ENCODE peak calls at places on chromosomes 11 and 22, in five cellular contexts. O, P, E, T and K are unnamed samples.

GRCh38 chr11:74249496-74249895 is 61.9 kb downstream of the P4HA3 start:
- DNase-seq in O (no peak), P (no peak), E (no peak), T (no peak), K (no peak)

GRCh38 chr22:38758276-38758945 is 2.6 kb upstream of the SUN2 start:
- DNase-seq in O (peak; percentile 67), P (no peak), E (no peak), T (no peak), K (no peak)

GRCh38 chr11:44484211-44484610 is 81.3 kb upstream of the CD82 start:
- DNase-seq in O (no peak), P (peak; percentile 12), E (no peak), T (no peak), K (no peak)

GRCh38 chr11:10298342-10298741 is 4.3 kb upstream of the SBF2 start:
- DNase-seq in O (peak; percentile 79), P (no peak), E (no peak), T (no peak), K (no peak)

GRCh38 chr11:70826950-70827349 is 425.4 kb downstream of the SHANK2 start:
- DNase-seq in O (no peak), P (no peak), E (no peak), T (no peak), K (no peak)

GRCh38 chr11:45736424-45736823 is 68.5 kb upstream of the SLC35C1 start:
- DNase-seq in O (no peak), P (no peak), E (no peak), T (no peak), K (no peak)

GRCh38 chr11:81237139-81237538 is 1496.5 kb downstream of the FAM181B start:
- DNase-seq in O (no peak), P (peak; percentile 34), E (no peak), T (no peak), K (no peak)

GRCh38 chr11:76496174-76496573 is 51.4 kb downstream of the EMSY start:
- DNase-seq in O (no peak), P (no peak), E (no peak), T (no peak), K (no peak)

GRCh38 chr11:336666-337002 is 16.0 kb upstream of the IFITM3 start:
- DNase-seq in O (no peak), P (peak; percentile 31), E (no peak), T (no peak), K (no peak)

DNA sequence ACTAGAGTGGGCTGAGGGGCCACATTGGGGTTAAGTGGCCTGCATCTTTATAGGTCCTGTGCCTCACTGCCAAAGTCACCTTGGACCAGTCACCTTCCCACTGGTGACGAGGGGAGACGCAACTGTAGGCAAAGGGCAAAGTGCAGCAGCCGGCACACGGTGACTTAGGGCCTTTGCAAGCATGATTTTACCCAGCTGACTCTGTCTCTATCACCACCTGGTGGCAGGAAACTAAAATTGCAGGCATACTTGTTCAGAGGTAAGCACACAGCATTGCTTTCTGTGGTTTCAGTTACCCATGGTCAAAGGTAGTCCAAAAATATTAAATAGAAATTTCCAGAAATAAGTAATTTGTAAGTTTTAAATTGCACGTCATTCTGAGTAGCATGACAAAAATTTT is 1164.4 kb downstream of the BRD1 start:
- DNase-seq in O (no peak), P (no peak), E (no peak), T (no peak), K (no peak)
- TF ChIP-seq CTCF in O (no peak), P (peak; percentile 4), E (peak; percentile 76), T (no peak), K (peak; percentile 49)

DNA sequence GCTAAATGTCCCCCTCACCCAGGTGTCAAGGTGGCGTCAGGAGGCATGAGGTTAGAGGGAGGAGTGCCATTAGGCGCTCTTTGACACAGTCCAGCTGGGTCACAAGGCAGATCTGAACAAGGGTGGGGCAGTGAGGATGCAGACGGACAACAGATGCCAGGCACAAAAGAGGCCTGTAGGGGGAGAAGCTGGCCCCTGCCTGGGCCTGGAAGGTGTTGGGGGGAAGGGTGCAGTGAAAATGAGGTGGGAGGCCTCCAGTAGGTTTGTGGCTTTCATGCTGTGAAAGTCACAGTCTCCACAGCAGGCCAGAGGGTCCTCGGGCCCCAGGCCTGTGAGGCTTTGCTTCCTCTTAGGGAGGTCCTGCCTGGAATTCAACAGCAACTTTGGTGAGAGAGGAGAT is 85.0 kb upstream of the PLET1 start:
- DNase-seq in O (no peak), P (no peak), E (no peak), T (no peak), K (no peak)
- TF ChIP-seq CTCF in O (no peak), P (no peak), E (peak; percentile 36), T (no peak), K (no peak)

DNA sequence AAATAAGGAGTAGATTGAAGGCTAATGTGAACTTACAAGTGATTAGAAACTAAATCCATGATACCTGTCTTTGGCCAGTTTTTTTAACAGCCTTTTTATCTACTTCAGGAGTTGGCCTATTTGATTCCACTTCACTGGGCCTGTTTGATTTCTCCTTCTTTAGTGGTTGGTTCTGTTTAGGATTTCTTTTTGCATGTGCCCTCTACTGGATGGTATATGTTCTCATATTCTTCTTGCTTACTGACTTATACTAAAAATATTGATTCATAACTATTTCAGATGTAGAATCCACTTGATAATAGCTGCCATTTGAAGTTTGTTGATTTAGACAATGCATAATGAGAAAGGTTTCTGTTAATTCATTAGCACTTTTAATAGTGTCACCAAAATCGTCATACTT is 53.9 kb downstream of the USP47 start:
- DNase-seq in O (no peak), P (peak; percentile 15), E (no peak), T (no peak), K (no peak)
- TF ChIP-seq CTCF in O (no peak), P (no peak), E (no peak), T (peak; percentile 25), K (peak; percentile 41)

GRCh38 chr11:124897681-124898680 is at the start of gene ROBO4:
- DNase-seq in O (no peak), P (peak; percentile 87), E (peak; percentile 65), T (no peak), K (peak; percentile 81)
- TF ChIP-seq CTCF in O (no peak), P (peak; percentile 17), E (no peak), T (no peak), K (no peak)

GRCh38 chr22:41676134-41676533 is 12.5 kb downstream of the SNU13 start:
- DNase-seq in O (no peak), P (no peak), E (no peak), T (no peak), K (no peak)
- TF ChIP-seq CTCF in O (no peak), P (no peak), E (no peak), T (no peak), K (no peak)

GRCh38 chr11:131467645-131468270 is 97.3 kb downstream of the NTM start:
- DNase-seq in O (no peak), P (no peak), E (no peak), T (no peak), K (no peak)

GRCh38 chr11:131464481-131464880 is 94.1 kb downstream of the NTM start:
- DNase-seq in O (no peak), P (no peak), E (no peak), T (no peak), K (no peak)

GRCh38 chr11:131465056-131465455 is 94.6 kb downstream of the NTM start:
- DNase-seq in O (no peak), P (no peak), E (no peak), T (no peak), K (no peak)

GRCh38 chr11:131464024-131464423 is 93.6 kb downstream of the NTM start:
- DNase-seq in O (no peak), P (no peak), E (no peak), T (no peak), K (no peak)

GRCh38 chr11:131465746-131466145 is 95.3 kb downstream of the NTM start:
- DNase-seq in O (no peak), P (no peak), E (no peak), T (no peak), K (no peak)
- TF ChIP-seq CTCF in O (no peak), P (no peak), E (peak; percentile 66), T (no peak), K (no peak)

DNA sequence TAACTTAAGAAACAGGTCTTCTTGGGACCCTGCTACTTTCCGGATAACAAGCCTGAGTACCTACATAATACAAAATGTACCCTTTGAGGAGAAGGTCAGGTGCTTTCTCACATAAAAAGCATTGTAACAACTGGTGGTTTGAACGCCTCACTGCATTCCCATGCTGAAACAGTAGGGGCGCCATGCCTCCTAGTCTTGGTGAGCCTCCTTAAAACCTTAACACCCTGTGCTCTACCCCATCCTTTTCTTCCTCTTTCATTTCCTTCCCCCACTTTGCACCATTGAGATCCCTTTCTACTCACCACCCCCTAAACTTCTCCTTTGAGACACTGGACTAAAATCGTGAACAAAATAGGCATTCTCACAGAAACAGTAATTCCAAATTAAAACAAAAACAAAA is 729.3 kb downstream of the NTM start:
- DNase-seq in O (peak; percentile 23), P (no peak), E (no peak), T (peak; percentile 11), K (no peak)
- TF ChIP-seq CTCF in O (peak; percentile 4), P (peak; percentile 51), E (peak; percentile 70), T (no peak), K (peak; percentile 39)

DNA sequence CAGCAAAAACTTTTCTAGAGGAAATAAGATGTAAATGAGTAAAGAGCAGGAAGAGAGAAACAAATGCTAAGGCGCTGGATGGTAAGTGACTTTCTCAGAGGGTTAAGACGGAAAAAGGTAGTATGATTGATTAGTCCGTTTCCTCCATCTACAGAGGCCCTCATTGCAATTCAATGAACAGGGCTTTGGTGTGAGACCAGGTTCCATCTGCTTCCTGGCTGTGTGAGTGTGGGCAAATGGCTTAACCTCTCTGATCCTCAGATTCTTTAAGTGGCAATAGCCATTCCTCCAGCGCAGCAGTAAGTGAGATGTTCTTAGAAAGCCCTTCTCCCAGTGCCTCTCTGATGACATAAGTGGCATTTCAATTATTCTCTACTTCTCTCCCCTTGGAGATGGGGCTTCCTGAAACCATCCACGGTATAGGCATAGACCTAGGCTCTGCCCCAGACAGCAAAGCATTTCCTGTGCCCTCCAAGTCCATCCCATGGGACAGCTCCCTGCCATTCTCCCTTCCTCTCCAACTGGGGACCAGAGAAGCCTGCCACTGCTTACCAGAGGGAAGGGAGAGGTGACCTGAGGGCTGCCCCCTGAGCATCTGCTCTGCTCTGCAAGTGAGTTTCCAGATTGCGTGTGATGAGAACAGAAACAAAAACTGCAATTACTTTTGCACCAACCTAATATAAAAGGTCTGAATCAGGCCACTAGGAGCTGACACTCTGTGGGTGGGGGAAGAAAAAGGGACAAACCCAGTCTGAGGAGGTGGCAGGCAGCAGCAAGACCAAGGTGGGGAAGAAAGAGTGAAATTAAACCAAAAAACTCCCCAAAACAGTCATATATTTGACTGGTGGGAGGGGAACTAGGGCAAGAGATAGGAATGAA is 12.7 kb upstream of the CD44 start:
- DNase-seq in O (peak; percentile 60), P (no peak), E (no peak), T (no peak), K (no peak)
- TF ChIP-seq CTCF in O (no peak), P (no peak), E (no peak), T (no peak), K (no peak)

DNA sequence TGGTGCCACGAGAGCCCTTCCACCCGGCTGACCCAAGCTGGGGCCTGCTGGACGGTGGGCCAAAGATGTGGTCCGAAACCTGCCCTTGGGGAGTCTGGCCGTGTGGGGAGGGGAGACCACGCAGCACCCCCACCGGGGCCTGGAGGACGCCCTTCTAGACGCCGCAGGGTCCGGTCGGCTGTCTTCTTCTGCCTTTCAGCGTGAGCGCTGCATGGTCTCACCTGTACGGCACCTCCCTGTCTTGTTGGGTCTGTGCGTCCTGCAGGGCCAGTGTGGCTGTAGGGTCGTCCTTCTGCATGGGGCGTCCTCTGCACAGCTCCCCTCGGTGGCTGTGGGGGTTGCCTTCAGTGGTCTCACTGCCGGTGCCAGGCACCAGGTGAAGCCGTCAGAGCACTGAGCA is 2.8 kb downstream of the BRSK2 start:
- DNase-seq in O (no peak), P (no peak), E (no peak), T (no peak), K (no peak)
- TF ChIP-seq CTCF in O (no peak), P (no peak), E (no peak), T (no peak), K (no peak)